ENCODE peak calls at places on chromosomes 4 and X, in four cellular contexts. D is heart right ventricle, A is adipocyte, B is neural progenitor cell. N is an unnamed sample.

GRCh38 chr4:81081156-81081555 is 50.6 kb downstream of the BMP3 start:
- DNase-seq in B (no peak), D (no peak), A (no peak), N (no peak)

GRCh38 chrX:77014655-77015377 is 432.4 kb upstream of the FGF16 start:
- DNase-seq in A (no peak), D (no peak), B (peak; percentile 92), N (no peak)

GRCh38 chr4:181952478-181952877 is 290.7 kb upstream of the TENM3 start:
- DNase-seq in A (peak; percentile 82), D (no peak), B (peak; percentile 11), N (no peak)

GRCh38 chr4:124980276-124980752 is 267.8 kb upstream of the ANKRD50 start:
- DNase-seq in D (no peak), B (no peak), A (no peak), N (no peak)

GRCh38 chr4:127622923-127623754 is 9.6 kb upstream of the INTU start:
- DNase-seq in D (peak; percentile 34), A (peak; percentile 75), B (peak; percentile 87), N (no peak)

GRCh38 chr4:82621212-82621611 is 59.4 kb upstream of the TMEM150C start:
- DNase-seq in D (no peak), B (peak; percentile 80), A (no peak), N (no peak)

GRCh38 chrX:434946-435345 is 48.2 kb upstream of the PPP2R3B start:
- DNase-seq in A (no peak), D (no peak), B (no peak), N (no peak)

GRCh38 chr4:2458546-2459491 is 10.1 kb upstream of the RNF4 start:
- DNase-seq in A (no peak), B (no peak), D (no peak), N (no peak)

GRCh38 chrX:9595131-9595530 is 130.3 kb downstream of the TBL1X start:
- DNase-seq in A (peak; percentile 12), B (no peak), D (no peak), N (no peak)

GRCh38 chrX:129779086-129779672 is 570 bp upstream of the SASH3 start:
- DNase-seq in D (no peak), A (no peak), B (no peak), N (no peak)

GRCh38 chrX:129781134-129782014 is 1.6 kb downstream of the SASH3 start:
- DNase-seq in A (no peak), D (peak; percentile 23), B (no peak), N (no peak)

GRCh38 chrX:129780441-129781105 is 824 bp downstream of the SASH3 start:
- DNase-seq in A (no peak), D (no peak), B (no peak), N (no peak)

GRCh38 chrX:129782015-129782495 is 2.3 kb downstream of the SASH3 start:
- DNase-seq in B (no peak), A (no peak), D (no peak), N (no peak)

GRCh38 chrX:129779747-129780146 is at the start of gene SASH3:
- DNase-seq in D (peak; percentile 38), A (no peak), B (no peak), N (no peak)
- H3K4me3 ChIP-seq in D (peak within 1 kb of the TSS; percentile 27), A (no peak within 1 kb of the TSS), B (no peak within 1 kb of the TSS), N (no peak within 1 kb of the TSS)

GRCh38 chrX:108134724-108135123 is 43.1 kb downstream of the ATG4A start:
- DNase-seq in A (no peak), D (no peak), B (no peak), N (no peak)

GRCh38 chrX:108130889-108131288 is 39.3 kb downstream of the ATG4A start:
- DNase-seq in B (no peak), A (no peak), D (no peak), N (no peak)

GRCh38 chrX:108131471-108131870 is 39.9 kb downstream of the ATG4A start:
- DNase-seq in B (no peak), A (no peak), D (no peak), N (no peak)

GRCh38 chrX:108126661-108127060 is 35.1 kb downstream of the ATG4A start:
- DNase-seq in A (peak; percentile 6), B (no peak), D (no peak), N (no peak)

DNA sequence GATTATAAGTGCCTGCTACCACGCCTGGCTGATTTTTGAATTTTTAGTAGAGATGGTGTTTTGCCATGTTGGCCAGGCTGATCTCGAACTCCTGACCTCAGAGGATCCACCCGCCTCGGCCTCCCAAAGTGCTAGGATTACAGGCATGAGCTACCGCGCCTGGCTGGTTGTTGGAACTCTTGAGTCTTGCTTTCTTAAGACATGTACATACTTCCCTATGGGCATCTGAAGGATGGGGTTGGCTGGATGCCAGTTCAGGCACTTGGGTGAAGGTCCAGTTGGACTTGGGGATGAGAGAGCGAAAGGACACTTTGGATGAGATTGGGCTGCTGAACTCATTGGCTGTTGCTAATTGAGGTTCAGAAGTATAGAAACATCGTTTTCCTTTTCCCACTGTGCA is 40.5 kb downstream of the ATG4A start:
- DNase-seq in D (no peak), A (no peak), B (no peak), N (no peak)
- H3K27me3 ChIP-seq in D (no peaks in the 10 kb centered on the region), A (peaks cover 8% of the 10 kb centered on the region), B (no peaks in the 10 kb centered on the region), N (no peaks in the 10 kb centered on the region)

DNA sequence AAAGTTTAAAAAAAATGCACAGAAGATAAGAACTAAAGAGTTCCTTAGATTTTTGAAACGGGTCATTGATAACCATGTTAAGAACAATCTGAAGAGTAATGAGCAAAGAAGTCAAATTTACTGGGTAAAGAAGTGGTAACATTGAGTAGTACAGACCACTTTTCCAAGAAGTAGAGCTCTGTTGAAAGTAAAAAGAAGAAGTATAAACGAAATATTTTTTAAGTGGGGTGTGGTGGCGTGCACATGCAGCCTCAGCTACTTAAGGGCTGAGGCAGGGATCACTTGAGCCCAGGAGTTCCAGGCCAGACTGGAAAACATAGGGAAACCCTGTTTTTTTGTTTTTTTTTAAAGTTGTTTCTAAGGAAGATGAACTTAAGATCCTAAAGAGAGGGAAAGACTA is 68.5 kb downstream of the UBA6 start:
- DNase-seq in D (no peak), A (no peak), B (no peak), N (no peak)
- H3K4me1 ChIP-seq in D (no peaks in the 10 kb centered on the region), A (peaks cover 6% of the 10 kb centered on the region), B (no peaks in the 10 kb centered on the region), N (no peaks in the 10 kb centered on the region)

DNA sequence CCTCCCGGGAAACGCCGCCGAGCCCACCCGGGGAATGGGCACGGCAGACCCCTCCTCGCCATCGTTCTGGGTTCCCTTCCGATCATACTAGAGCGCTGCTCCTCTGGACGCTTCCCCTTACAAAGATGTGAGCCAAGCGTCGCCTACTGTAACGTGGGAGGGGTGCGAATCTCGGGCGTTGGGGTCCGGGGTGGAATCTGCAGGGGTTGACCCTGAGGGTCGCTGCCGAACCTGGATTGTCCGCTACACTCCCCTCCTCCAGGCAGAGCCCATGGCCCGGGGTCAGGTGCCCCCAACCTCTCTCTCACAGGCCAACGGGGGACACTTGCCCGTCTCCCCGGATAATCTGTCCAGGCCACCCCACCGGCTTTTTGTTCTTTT is 13.8 kb downstream of the BCOR start:
- DNase-seq in A (no peak), B (no peak), D (no peak), N (no peak)
- H3K4me3 ChIP-seq in A (peak overlapping the region; percentile 70), B (peak overlapping the region; percentile 48), D (peak overlapping the region; percentile 49), N (no peak overlapping the region)

GRCh38 chrX:153551135-153551534 is 33.7 kb downstream of the ATP2B3 start:
- DNase-seq in A (peak; percentile 19), B (no peak), D (no peak), N (no peak)
- H3K27me3 ChIP-seq in A (peaks cover 54% of the 10 kb centered on the region), B (no peaks in the 10 kb centered on the region), D (no peaks in the 10 kb centered on the region), N (no peaks in the 10 kb centered on the region)

DNA sequence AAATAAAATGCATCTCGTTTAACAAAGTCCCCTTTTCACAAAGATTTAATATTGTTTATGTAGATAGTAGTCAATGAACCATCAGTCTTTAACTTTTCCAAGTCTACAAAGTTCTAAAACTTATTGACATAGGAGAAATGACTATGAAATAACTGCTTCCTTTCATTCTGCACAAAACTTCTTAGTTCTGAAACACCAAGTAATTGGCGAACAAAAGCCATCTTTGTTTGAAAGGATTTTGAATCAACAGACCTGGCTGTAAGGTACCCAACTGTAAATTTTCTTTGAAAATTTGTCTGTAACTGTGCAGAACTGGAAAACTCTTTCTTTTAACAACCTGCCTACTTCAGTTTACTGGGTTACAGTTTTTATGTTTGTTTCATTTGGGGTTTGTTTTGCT is 25.9 kb downstream of the LEF1 start:
- DNase-seq in D (no peak), B (no peak), A (no peak), N (no peak)
- H3K4me1 ChIP-seq in D (no peaks in the 10 kb centered on the region), B (peaks cover 35% of the 10 kb centered on the region), A (no peaks in the 10 kb centered on the region), N (no peaks in the 10 kb centered on the region)

GRCh38 chr4:8200302-8200975 is 1.3 kb downstream of the SH3TC1 start:
- DNase-seq in A (no peak), B (peak; percentile 18), D (peak; percentile 78), N (peak; percentile 84)

GRCh38 chr4:8199594-8200301 is 658 bp downstream of the SH3TC1 start:
- DNase-seq in A (no peak), B (no peak), D (no peak), N (no peak)

GRCh38 chr4:8197521-8197920 is 1.6 kb upstream of the SH3TC1 start:
- DNase-seq in A (no peak), B (no peak), D (no peak), N (no peak)

GRCh38 chr4:8198906-8199593 is at the start of gene SH3TC1:
- DNase-seq in D (peak; percentile 88), A (peak; percentile 85), B (peak; percentile 26), N (peak; percentile 91)

GRCh38 chr4:8198206-8198905 is 734 bp upstream of the SH3TC1 start:
- DNase-seq in B (no peak), A (no peak), D (no peak), N (no peak)
- H3K4me3 ChIP-seq in B (no peak overlapping the region), A (peak overlapping the region; percentile 72), D (no peak overlapping the region), N (no peak overlapping the region)

GRCh38 chrX:135549519-135549918 is 29.1 kb downstream of the INTS6L start:
- DNase-seq in A (no peak), D (no peak), B (no peak), N (no peak)

GRCh38 chrX:135544338-135544948 is 24.0 kb downstream of the INTS6L start:
- DNase-seq in A (no peak), D (no peak), B (no peak), N (no peak)

GRCh38 chrX:135543924-135544323 is 23.5 kb downstream of the INTS6L start:
- DNase-seq in A (no peak), B (peak; percentile 13), D (no peak), N (no peak)
- H3K27me3 ChIP-seq in A (peaks cover 3% of the 10 kb centered on the region), B (no peaks in the 10 kb centered on the region), D (no peaks in the 10 kb centered on the region), N (no peaks in the 10 kb centered on the region)